ENCODE peak calls at places on chromosomes 2 and 18, in eight cellular contexts. D, X, W, K, I, R, N and C are unnamed samples.

GRCh38 chr2:10042301-10043161 is 819 bp upstream of the KLF11 start:
- DNase-seq in D (no peak), X (peak; percentile 80), W (peak; percentile 57), K (peak; percentile 65), I (peak; percentile 70), R (peak; percentile 30), N (no peak), C (peak; percentile 71)

GRCh38 chr18:35497006-35497333 is 790 bp downstream of the INO80C start:
- DNase-seq in D (no peak), X (peak; percentile 67), W (peak; percentile 3), K (peak; percentile 26), I (no peak), R (no peak), N (no peak), C (no peak)

GRCh38 chr18:59605633-59606192 is 91.5 kb downstream of the CCBE1 start:
- DNase-seq in D (no peak), X (no peak), W (no peak), K (no peak), I (no peak), R (no peak), N (no peak), C (no peak)

GRCh38 chr2:240226672-240227537 is 86.4 kb upstream of the OTOS start:
- DNase-seq in D (peak; percentile 8), X (no peak), W (no peak), K (no peak), I (peak; percentile 14), R (no peak), N (no peak), C (no peak)

GRCh38 chr2:526918-527317 is 150.3 kb downstream of the TMEM18 start:
- DNase-seq in D (no peak), X (no peak), W (no peak), K (no peak), I (no peak), R (no peak), N (no peak), C (no peak)

GRCh38 chr2:109466674-109467575 is 146.8 kb downstream of the SEPTIN10 start:
- DNase-seq in D (no peak), X (no peak), W (no peak), K (peak; percentile 69), I (no peak), R (no peak), N (no peak), C (no peak)

GRCh38 chr2:165016772-165017411 is 61.6 kb upstream of the SLC38A11 start:
- DNase-seq in D (no peak), X (peak; percentile 75), W (peak; percentile 36), K (peak; percentile 47), I (peak; percentile 55), R (no peak), N (peak; percentile 39), C (peak; percentile 33)

GRCh38 chr2:212441141-212441540 is 97.5 kb downstream of the ERBB4 start:
- DNase-seq in D (no peak), X (no peak), W (no peak), K (no peak), I (no peak), R (no peak), N (no peak), C (no peak)

GRCh38 chr2:66426250-66427064 is 8.5 kb upstream of the MEIS1 start:
- DNase-seq in D (no peak), X (no peak), W (no peak), K (no peak), I (peak; percentile 42), R (no peak), N (no peak), C (peak; percentile 54)

GRCh38 chr18:57764087-57764486 is 39.0 kb downstream of the ATP8B1 start:
- DNase-seq in D (no peak), X (no peak), W (no peak), K (no peak), I (no peak), R (no peak), N (no peak), C (no peak)

GRCh38 chr18:50886914-50887313 is 8.0 kb downstream of the ME2 start:
- DNase-seq in D (no peak), X (no peak), W (no peak), K (no peak), I (no peak), R (no peak), N (no peak), C (no peak)

GRCh38 chr2:54763636-54764291 is 40.3 kb downstream of the EML6 start:
- DNase-seq in D (no peak), X (no peak), W (no peak), K (no peak), I (peak; percentile 36), R (no peak), N (peak; percentile 14), C (no peak)

GRCh38 chr18:75223687-75224347 is 13.2 kb downstream of the TSHZ1 start:
- DNase-seq in D (no peak), X (peak; percentile 37), W (no peak), K (peak; percentile 37), I (no peak), R (no peak), N (no peak), C (peak; percentile 53)

GRCh38 chr2:121135168-121135853 is 149.7 kb downstream of the TFCP2L1 start:
- DNase-seq in D (no peak), X (no peak), W (no peak), K (no peak), I (no peak), R (no peak), N (no peak), C (no peak)

GRCh38 chr2:234733093-234733489 is 218.7 kb upstream of the SH3BP4 start:
- DNase-seq in D (no peak), X (no peak), W (no peak), K (no peak), I (no peak), R (no peak), N (no peak), C (no peak)

GRCh38 chr2:198656869-198657268 is 800.9 kb downstream of the SATB2 start:
- DNase-seq in D (no peak), X (no peak), W (no peak), K (no peak), I (no peak), R (no peak), N (no peak), C (no peak)

GRCh38 chr2:198662916-198663315 is 794.8 kb downstream of the SATB2 start:
- DNase-seq in D (no peak), X (no peak), W (no peak), K (peak; percentile 31), I (no peak), R (no peak), N (no peak), C (no peak)

GRCh38 chr2:198659471-198659870 is 798.3 kb downstream of the SATB2 start:
- DNase-seq in D (no peak), X (no peak), W (no peak), K (no peak), I (no peak), R (no peak), N (no peak), C (no peak)

GRCh38 chr2:198660491-198660890 is 797.2 kb downstream of the SATB2 start:
- DNase-seq in D (no peak), X (no peak), W (no peak), K (peak; percentile 34), I (no peak), R (no peak), N (no peak), C (no peak)

GRCh38 chr2:198657520-198658121 is 800.1 kb downstream of the SATB2 start:
- DNase-seq in D (peak; percentile 15), X (peak; percentile 45), W (peak; percentile 14), K (peak; percentile 42), I (peak; percentile 52), R (no peak), N (peak; percentile 50), C (peak; percentile 23)
- TF ChIP-seq CTCF in D (peak; percentile 76), X (peak; percentile 59), W (peak; percentile 73), K (peak; percentile 68), I (peak; percentile 79), R (no peak), N (peak; percentile 60), C (peak; percentile 67)

DNA sequence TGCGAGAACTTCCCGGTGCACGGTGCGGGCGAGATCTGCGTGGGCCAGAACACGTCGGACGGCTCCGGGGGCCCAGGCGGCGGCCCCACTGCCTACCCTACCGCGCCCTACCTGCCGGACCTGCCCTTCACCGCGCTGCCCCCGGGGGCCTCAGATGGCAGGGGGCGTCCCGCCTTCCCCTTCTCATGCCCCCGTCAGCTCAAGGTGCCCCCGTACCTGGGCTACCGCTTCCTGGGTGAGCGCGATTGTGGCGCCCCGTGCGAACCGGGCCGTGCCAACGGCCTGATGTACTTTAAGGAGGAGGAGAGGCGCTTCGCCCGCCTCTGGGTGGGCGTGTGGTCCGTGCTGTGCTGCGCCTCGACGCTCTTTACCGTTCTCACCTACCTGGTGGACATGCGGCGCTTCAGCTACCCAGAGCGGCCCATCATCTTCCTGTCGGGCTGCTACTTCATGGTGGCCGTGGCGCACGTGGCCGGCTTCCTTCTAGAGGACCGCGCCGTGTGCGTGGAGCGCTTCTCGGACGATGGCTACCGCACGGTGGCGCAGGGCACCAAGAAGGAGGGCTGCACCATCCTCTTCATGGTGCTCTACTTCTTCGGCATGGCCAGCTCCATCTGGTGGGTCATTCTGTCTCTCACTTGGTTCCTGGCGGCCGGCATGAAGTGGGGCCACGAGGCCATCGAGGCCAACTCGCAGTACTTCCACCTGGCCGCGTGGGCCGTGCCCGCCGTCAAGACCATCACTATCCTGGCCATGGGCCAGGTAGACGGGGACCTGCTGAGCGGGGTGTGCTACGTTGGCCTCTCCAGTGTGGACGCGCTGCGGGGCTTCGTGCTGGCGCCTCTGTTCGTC is 1.7 kb downstream of the FZD7 start:
- DNase-seq in D (peak; percentile 46), X (peak; percentile 83), W (peak; percentile 67), K (peak; percentile 82), I (peak; percentile 75), R (no peak), N (no peak), C (peak; percentile 76)
- TF ChIP-seq CTCF in D (peak; percentile 65), X (peak; percentile 64), W (peak; percentile 64), K (peak; percentile 61), I (peak; percentile 42), R (no peak), N (no peak), C (peak; percentile 57)

GRCh38 chr2:127810637-127811396 is at the start of gene WDR33:
- DNase-seq in D (peak; percentile 87), X (peak; percentile 97), W (peak; percentile 86), K (peak; percentile 76), I (peak; percentile 95), R (peak; percentile 89), N (peak; percentile 92), C (peak; percentile 87)
- TF ChIP-seq CTCF in D (no peak), X (peak; percentile 34), W (no peak), K (no peak), I (no peak), R (no peak), N (no peak), C (no peak)

DNA sequence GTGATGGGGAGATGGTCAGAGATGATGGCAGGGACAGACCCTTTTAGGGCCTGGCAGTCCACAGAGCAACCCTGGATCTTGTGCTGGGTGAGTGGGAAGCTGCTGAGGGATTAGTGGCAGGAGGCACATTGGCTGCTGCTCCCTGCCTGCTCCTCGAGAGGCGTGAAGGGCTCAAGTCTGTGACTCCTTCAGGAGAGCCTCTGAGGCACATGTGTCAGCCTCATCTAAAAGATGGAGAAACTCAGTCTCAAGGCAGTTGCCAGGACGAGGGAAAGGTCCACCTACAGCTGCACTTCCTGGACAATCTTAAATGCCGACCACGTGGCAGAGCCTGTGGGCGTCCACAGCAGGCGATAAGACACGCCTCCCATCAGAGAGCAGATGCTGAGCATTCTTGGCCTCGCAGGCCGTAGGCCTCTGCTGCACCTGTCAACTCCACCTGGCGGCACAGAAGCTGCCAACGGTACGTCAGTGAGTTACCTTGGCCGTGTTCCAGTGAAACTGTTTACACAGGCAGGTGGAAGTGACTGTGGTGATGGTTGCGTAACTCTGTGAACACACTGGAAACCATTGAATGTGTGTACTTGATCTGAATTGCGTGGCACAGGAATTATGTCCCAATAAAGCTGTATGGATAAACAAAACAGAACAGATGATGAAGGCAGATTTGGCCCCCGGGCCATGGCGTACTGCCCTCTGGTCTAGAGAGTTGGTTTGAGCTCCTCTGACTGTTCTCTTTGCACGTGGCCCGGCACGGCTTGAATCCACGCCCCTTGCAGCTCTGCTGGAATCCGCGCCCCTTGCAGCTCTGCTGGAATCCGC is 114.4 kb downstream of the RNF144A start:
- DNase-seq in D (no peak), X (peak; percentile 90), W (no peak), K (no peak), I (no peak), R (peak; percentile 45), N (peak; percentile 96), C (no peak)
- TF ChIP-seq CTCF in D (no peak), X (peak; percentile 10), W (no peak), K (no peak), I (no peak), R (peak; percentile 28), N (peak; percentile 39), C (no peak)